ENCODE peak calls at places on chromosomes 3 and 15, in ten cellular contexts. One of them, this sample, is unnamed.

GRCh38 chr3:901953-902778 is 190.7 kb upstream of the CNTN6 start:
- DNase-seq in tibial artery: no peak
- DNase-seq in fibroblast of mammary gland: peak
- DNase-seq in endothelial cell of umbilical vein: peak
- DNase-seq in OCI-LY7: peak
- DNase-seq in AG09309: no peak
- DNase-seq in Panc1: no peak
- DNase-seq in IMR-90: no peak
- DNase-seq in A549: peak
- DNase-seq in RWPE2: no peak
- DNase-seq in this sample: peak

GRCh38 chr15:55250392-55250791 is 39.2 kb downstream of the RAB27A start:
- DNase-seq in tibial artery: no peak
- DNase-seq in fibroblast of mammary gland: peak
- DNase-seq in endothelial cell of umbilical vein: no peak
- DNase-seq in OCI-LY7: no peak
- DNase-seq in AG09309: peak
- DNase-seq in Panc1: peak
- DNase-seq in IMR-90: peak
- DNase-seq in A549: peak
- DNase-seq in RWPE2: no peak
- DNase-seq in this sample: no peak

GRCh38 chr3:12894629-12895028 is 53.3 kb upstream of the RPL32 start:
- DNase-seq in tibial artery: no peak
- DNase-seq in fibroblast of mammary gland: no peak
- DNase-seq in endothelial cell of umbilical vein: no peak
- DNase-seq in OCI-LY7: no peak
- DNase-seq in AG09309: no peak
- DNase-seq in Panc1: no peak
- DNase-seq in IMR-90: peak
- DNase-seq in A549: no peak
- DNase-seq in RWPE2: no peak
- DNase-seq in this sample: no peak

GRCh38 chr3:10198761-10199688 is 34.3 kb downstream of the IRAK2 start:
- DNase-seq in tibial artery: no peak
- DNase-seq in fibroblast of mammary gland: peak
- DNase-seq in endothelial cell of umbilical vein: peak
- DNase-seq in OCI-LY7: peak
- DNase-seq in AG09309: no peak
- DNase-seq in Panc1: no peak
- DNase-seq in IMR-90: peak
- DNase-seq in A549: peak
- DNase-seq in RWPE2: peak
- DNase-seq in this sample: peak

GRCh38 chr3:192825657-192826200 is 91.9 kb downstream of the MB21D2 start:
- DNase-seq in tibial artery: no peak
- DNase-seq in fibroblast of mammary gland: peak
- DNase-seq in endothelial cell of umbilical vein: peak
- DNase-seq in OCI-LY7: peak
- DNase-seq in AG09309: no peak
- DNase-seq in Panc1: no peak
- DNase-seq in IMR-90: peak
- DNase-seq in A549: peak
- DNase-seq in RWPE2: no peak
- DNase-seq in this sample: peak

GRCh38 chr3:40875581-40875980 is 323.7 kb upstream of the CTNNB1 start:
- DNase-seq in tibial artery: no peak
- DNase-seq in fibroblast of mammary gland: no peak
- DNase-seq in endothelial cell of umbilical vein: no peak
- DNase-seq in OCI-LY7: no peak
- DNase-seq in AG09309: no peak
- DNase-seq in Panc1: no peak
- DNase-seq in IMR-90: no peak
- DNase-seq in A549: no peak
- DNase-seq in RWPE2: no peak
- DNase-seq in this sample: no peak

GRCh38 chr3:66393486-66394260 is 107.1 kb downstream of the LRIG1 start:
- DNase-seq in tibial artery: no peak
- DNase-seq in fibroblast of mammary gland: peak
- DNase-seq in endothelial cell of umbilical vein: peak
- DNase-seq in OCI-LY7: peak
- DNase-seq in AG09309: peak
- DNase-seq in Panc1: no peak
- DNase-seq in IMR-90: peak
- DNase-seq in A549: no peak
- DNase-seq in RWPE2: no peak
- DNase-seq in this sample: peak

GRCh38 chr15:70323111-70323851 is 225.6 kb upstream of the TLE3 start:
- DNase-seq in tibial artery: peak
- DNase-seq in fibroblast of mammary gland: peak
- DNase-seq in endothelial cell of umbilical vein: no peak
- DNase-seq in OCI-LY7: no peak
- DNase-seq in AG09309: no peak
- DNase-seq in Panc1: no peak
- DNase-seq in IMR-90: no peak
- DNase-seq in A549: no peak
- DNase-seq in RWPE2: no peak
- DNase-seq in this sample: no peak

GRCh38 chr3:31732548-31732947 is 199.8 kb downstream of the STT3B start:
- DNase-seq in tibial artery: no peak
- DNase-seq in fibroblast of mammary gland: no peak
- DNase-seq in endothelial cell of umbilical vein: no peak
- DNase-seq in OCI-LY7: no peak
- DNase-seq in AG09309: no peak
- DNase-seq in Panc1: no peak
- DNase-seq in IMR-90: no peak
- DNase-seq in A549: no peak
- DNase-seq in RWPE2: no peak
- DNase-seq in this sample: no peak

DNA sequence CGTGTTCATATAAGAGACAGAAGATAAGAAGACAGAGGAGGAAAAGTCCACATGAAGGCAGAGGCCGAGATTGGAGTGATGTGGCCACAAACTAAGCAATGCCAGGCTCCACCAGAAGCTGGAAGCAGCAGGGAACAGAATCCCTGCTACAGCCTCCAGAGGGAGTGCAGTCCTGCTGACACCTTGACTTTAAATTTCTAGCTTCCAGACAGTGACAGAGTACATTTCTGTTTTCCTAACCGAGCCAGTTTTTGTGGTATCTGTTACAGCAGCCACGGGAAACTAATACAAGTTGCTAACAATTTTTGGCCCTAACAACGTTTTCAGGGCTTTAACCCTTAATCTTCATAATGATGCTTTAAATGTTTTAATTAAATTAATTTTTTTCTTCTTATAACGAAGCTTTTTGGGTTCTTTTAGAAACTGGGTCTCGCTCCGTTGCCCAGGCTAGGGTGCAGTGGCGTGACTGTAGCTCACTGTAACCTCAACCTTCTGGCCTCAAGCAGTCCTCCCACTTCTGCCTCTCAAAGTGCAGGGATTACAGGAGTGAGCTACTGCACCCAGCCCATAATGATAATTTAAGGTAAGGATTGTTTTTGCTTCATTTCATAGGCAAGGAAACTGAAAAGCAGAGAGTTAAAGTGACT is 202.3 kb upstream of the PROK2 start:
- DNase-seq in tibial artery: no peak
- DNase-seq in fibroblast of mammary gland: peak
- DNase-seq in endothelial cell of umbilical vein: peak
- DNase-seq in OCI-LY7: no peak
- DNase-seq in AG09309: no peak
- DNase-seq in Panc1: no peak
- DNase-seq in IMR-90: peak
- DNase-seq in A549: peak
- DNase-seq in RWPE2: no peak
- DNase-seq in this sample: no peak
- TF ChIP-seq CTCF in tibial artery: peak
- TF ChIP-seq CTCF in fibroblast of mammary gland: peak
- TF ChIP-seq CTCF in endothelial cell of umbilical vein: peak
- TF ChIP-seq CTCF in OCI-LY7: peak
- TF ChIP-seq CTCF in AG09309: peak
- TF ChIP-seq CTCF in Panc1: peak
- TF ChIP-seq CTCF in IMR-90: peak
- TF ChIP-seq CTCF in A549: peak
- TF ChIP-seq CTCF in RWPE2: peak
- TF ChIP-seq CTCF in this sample: peak

DNA sequence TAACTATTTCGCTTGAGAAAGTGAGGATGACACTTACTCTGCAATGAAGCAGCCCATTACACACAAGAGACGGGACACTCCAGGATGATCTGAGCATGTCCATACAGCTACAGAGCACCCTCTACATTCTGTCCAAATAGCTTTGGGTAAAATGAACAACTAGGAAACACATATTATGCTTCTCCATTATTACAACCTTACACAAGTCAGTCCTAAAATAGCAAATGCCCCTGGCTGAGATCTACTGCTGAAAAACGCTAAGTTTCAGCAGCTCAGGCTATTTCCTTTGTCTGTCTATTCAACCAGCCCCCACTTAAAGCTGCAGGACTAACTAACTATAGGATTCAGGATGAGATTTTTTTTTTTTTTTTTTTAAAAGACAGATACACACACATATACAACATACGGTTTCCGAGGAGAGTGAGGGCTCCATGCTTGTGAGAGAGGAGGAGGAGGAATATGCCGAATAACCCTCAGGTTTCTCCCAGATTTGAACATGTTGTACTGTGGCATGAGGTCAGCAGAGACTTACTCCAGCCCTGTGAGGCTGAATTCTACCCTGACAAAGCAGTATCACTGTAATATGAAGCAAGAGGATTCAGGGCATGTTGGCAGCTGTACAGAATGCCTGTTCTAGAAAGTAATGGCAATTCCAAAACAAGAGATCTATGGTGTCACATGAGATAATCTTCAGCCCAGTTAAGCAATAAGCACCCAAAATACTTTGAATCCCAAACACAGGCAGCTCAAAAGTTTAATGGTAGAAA is 117.3 kb upstream of the PLXND1 start:
- DNase-seq in tibial artery: peak
- DNase-seq in fibroblast of mammary gland: peak
- DNase-seq in endothelial cell of umbilical vein: peak
- DNase-seq in OCI-LY7: no peak
- DNase-seq in AG09309: peak
- DNase-seq in Panc1: no peak
- DNase-seq in IMR-90: peak
- DNase-seq in A549: peak
- DNase-seq in RWPE2: no peak
- DNase-seq in this sample: no peak
- H3K4me3 ChIP-seq in tibial artery: no peak
- H3K4me3 ChIP-seq in fibroblast of mammary gland: no peak
- H3K4me3 ChIP-seq in endothelial cell of umbilical vein: no peak
- H3K4me3 ChIP-seq in OCI-LY7: no peak
- H3K4me3 ChIP-seq in AG09309: no peak
- H3K4me3 ChIP-seq in Panc1: no peak
- H3K4me3 ChIP-seq in IMR-90: no peak
- H3K4me3 ChIP-seq in A549: peak
- H3K4me3 ChIP-seq in RWPE2: no peak
- H3K4me3 ChIP-seq in this sample: no peak

GRCh38 chr3:191499307-191500125 is 38.6 kb downstream of the PYDC2 start:
- DNase-seq in tibial artery: no peak
- DNase-seq in fibroblast of mammary gland: peak
- DNase-seq in endothelial cell of umbilical vein: no peak
- DNase-seq in OCI-LY7: no peak
- DNase-seq in AG09309: peak
- DNase-seq in Panc1: no peak
- DNase-seq in IMR-90: peak
- DNase-seq in A549: no peak
- DNase-seq in RWPE2: no peak
- DNase-seq in this sample: no peak

GRCh38 chr3:191500892-191501291 is 39.9 kb downstream of the PYDC2 start:
- DNase-seq in tibial artery: no peak
- DNase-seq in fibroblast of mammary gland: no peak
- DNase-seq in endothelial cell of umbilical vein: no peak
- DNase-seq in OCI-LY7: no peak
- DNase-seq in AG09309: no peak
- DNase-seq in Panc1: no peak
- DNase-seq in IMR-90: no peak
- DNase-seq in A549: no peak
- DNase-seq in RWPE2: no peak
- DNase-seq in this sample: no peak

GRCh38 chr3:191502583-191502982 is 41.6 kb downstream of the PYDC2 start:
- DNase-seq in tibial artery: no peak
- DNase-seq in fibroblast of mammary gland: no peak
- DNase-seq in endothelial cell of umbilical vein: peak
- DNase-seq in OCI-LY7: peak
- DNase-seq in AG09309: no peak
- DNase-seq in Panc1: no peak
- DNase-seq in IMR-90: no peak
- DNase-seq in A549: peak
- DNase-seq in RWPE2: no peak
- DNase-seq in this sample: peak
- TF ChIP-seq CTCF in tibial artery: no peak
- TF ChIP-seq CTCF in fibroblast of mammary gland: peak
- TF ChIP-seq CTCF in endothelial cell of umbilical vein: no peak
- TF ChIP-seq CTCF in OCI-LY7: peak
- TF ChIP-seq CTCF in AG09309: peak
- TF ChIP-seq CTCF in Panc1: peak
- TF ChIP-seq CTCF in IMR-90: no peak
- TF ChIP-seq CTCF in A549: no peak
- TF ChIP-seq CTCF in RWPE2: peak
- TF ChIP-seq CTCF in this sample: peak

GRCh38 chr15:65792988-65793812 is 1.1 kb upstream of the DENND4A start:
- DNase-seq in tibial artery: no peak
- DNase-seq in fibroblast of mammary gland: no peak
- DNase-seq in endothelial cell of umbilical vein: no peak
- DNase-seq in OCI-LY7: no peak
- DNase-seq in AG09309: no peak
- DNase-seq in Panc1: no peak
- DNase-seq in IMR-90: no peak
- DNase-seq in A549: no peak
- DNase-seq in RWPE2: no peak
- DNase-seq in this sample: no peak
- H3K4me3 ChIP-seq in tibial artery: peak
- H3K4me3 ChIP-seq in fibroblast of mammary gland: peak
- H3K4me3 ChIP-seq in endothelial cell of umbilical vein: peak
- H3K4me3 ChIP-seq in OCI-LY7: peak
- H3K4me3 ChIP-seq in AG09309: no peak
- H3K4me3 ChIP-seq in Panc1: peak
- H3K4me3 ChIP-seq in IMR-90: peak
- H3K4me3 ChIP-seq in A549: peak
- H3K4me3 ChIP-seq in RWPE2: peak
- H3K4me3 ChIP-seq in this sample: peak